ENCODE peak calls at places on chromosomes 13 and 19, in five cellular contexts. Y, U, J, Z and V are unnamed samples.

GRCh38 chr13:111270765-111271164 is 49.7 kb upstream of the TEX29 start:
- DNase-seq in Y (no peak), U (no peak), J (no peak), Z (no peak), V (no peak)

GRCh38 chr13:114124486-114124885 is 7.9 kb downstream of the RASA3 start:
- DNase-seq in Y (no peak), U (no peak), J (no peak), Z (no peak), V (no peak)

GRCh38 chr19:6362024-6362344 is 653 bp downstream of the CLPP start:
- DNase-seq in Y (no peak), U (peak; percentile 22), J (no peak), Z (no peak), V (no peak)

GRCh38 chr13:75489502-75490263 is 7.7 kb upstream of the TBC1D4 start:
- DNase-seq in Y (no peak), U (peak; percentile 49), J (no peak), Z (no peak), V (no peak)

GRCh38 chr13:77896536-77896935 is 22.1 kb downstream of the EDNRB start:
- DNase-seq in Y (no peak), U (no peak), J (no peak), Z (no peak), V (no peak)

GRCh38 chr19:42252365-42253244 is 2.3 kb downstream of the ERF start:
- DNase-seq in Y (peak; percentile 61), U (peak; percentile 59), J (no peak), Z (no peak), V (no peak)

GRCh38 chr19:41175825-41176734 is 16.9 kb upstream of the CYP2S1 start:
- DNase-seq in Y (peak; percentile 61), U (peak; percentile 92), J (peak; percentile 77), Z (peak; percentile 32), V (peak; percentile 93)

GRCh38 chr19:54616840-54617560 is 13.3 kb upstream of the LILRB1 start:
- DNase-seq in Y (no peak), U (no peak), J (no peak), Z (no peak), V (no peak)

GRCh38 chr19:18438331-18439024 is 545 bp upstream of the ISYNA1 start:
- DNase-seq in Y (no peak), U (no peak), J (peak; percentile 66), Z (no peak), V (peak; percentile 73)

GRCh38 chr19:41705393-41706174 is 2.8 kb upstream of the CEACAM5 start:
- DNase-seq in Y (no peak), U (peak; percentile 25), J (peak; percentile 77), Z (no peak), V (peak; percentile 47)

GRCh38 chr13:21800847-21801616 is 130.2 kb downstream of the FGF9 start:
- DNase-seq in Y (no peak), U (no peak), J (no peak), Z (no peak), V (peak; percentile 36)

GRCh38 chr13:52749446-52749845 is 9.8 kb upstream of the CNMD start:
- DNase-seq in Y (no peak), U (no peak), J (no peak), Z (no peak), V (no peak)

GRCh38 chr13:41311607-41312500 is 787 bp downstream of the NAA16 start:
- DNase-seq in Y (peak; percentile 18), U (peak; percentile 25), J (peak; percentile 38), Z (peak; percentile 46), V (peak; percentile 45)

GRCh38 chr19:6126335-6126974 is 9.0 kb upstream of the ACSBG2 start:
- DNase-seq in Y (peak; percentile 6), U (peak; percentile 82), J (no peak), Z (no peak), V (peak; percentile 43)

GRCh38 chr13:24178847-24179845 is 18.6 kb downstream of the SPATA13 start:
- DNase-seq in Y (no peak), U (no peak), J (no peak), Z (no peak), V (no peak)

GRCh38 chr19:39448271-39448670 is 2.9 kb downstream of the SUPT5H start:
- DNase-seq in Y (no peak), U (peak; percentile 89), J (no peak), Z (no peak), V (no peak)

GRCh38 chr13:46654956-46655726 is 102.2 kb downstream of the LRCH1 start:
- DNase-seq in Y (no peak), U (no peak), J (no peak), Z (no peak), V (no peak)

GRCh38 chr19:30479231-30479630 is 107.0 kb downstream of the ZNF536 start:
- DNase-seq in Y (no peak), U (no peak), J (no peak), Z (no peak), V (no peak)

GRCh38 chr13:96935971-96936370 is 58.3 kb downstream of the OXGR1 start:
- DNase-seq in Y (no peak), U (no peak), J (no peak), Z (no peak), V (no peak)

GRCh38 chr13:49517461-49517860 is 21.7 kb downstream of the PHF11 start:
- DNase-seq in Y (no peak), U (no peak), J (peak; percentile 23), Z (no peak), V (peak; percentile 39)

GRCh38 chr13:50991624-50992610 is 82.3 kb downstream of the RNASEH2B start:
- DNase-seq in Y (no peak), U (no peak), J (no peak), Z (peak; percentile 30), V (no peak)

GRCh38 chr19:34120846-34121639 is 51.3 kb upstream of the LSM14A start:
- DNase-seq in Y (peak; percentile 47), U (peak; percentile 26), J (peak; percentile 66), Z (peak; percentile 12), V (peak; percentile 63)

GRCh38 chr19:29662604-29663404 is 2.5 kb upstream of the PLEKHF1 start:
- DNase-seq in Y (peak; percentile 32), U (peak; percentile 87), J (no peak), Z (no peak), V (no peak)

GRCh38 chr19:6738726-6739389 is 622 bp upstream of the TRIP10 start:
- DNase-seq in Y (no peak), U (no peak), J (peak; percentile 62), Z (no peak), V (no peak)